ENCODE peak calls at places on chromosomes 11 and 22, in eight cellular contexts. A is Calu3, M is kidney, B is MM.1S, Z is body of pancreas, L is GM10248, H is NB4, R is choroid plexus epithelial cell. S is an unnamed sample.

GRCh38 chr11:62974848-62975522 is 9.8 kb downstream of the SLC22A6 start:
- DNase-seq in M (no peak), L (no peak), B (no peak), Z (peak), A (peak), H (peak), R (peak), S (no peak)

GRCh38 chr22:49193348-49193747 is 634.3 kb downstream of the BRD1 start:
- DNase-seq in M (peak), B (no peak), L (no peak), Z (no peak), H (no peak), A (no peak), R (no peak), S (no peak)

GRCh38 chr11:118641463-118642019 is 34.1 kb downstream of the PHLDB1 start:
- DNase-seq in A (peak), Z (peak), M (peak), B (peak), R (no peak), L (no peak), H (no peak), S (no peak)

GRCh38 chr22:21052715-21053459 is 7.1 kb downstream of the LRRC74B start:
- DNase-seq in H (no peak), B (no peak), Z (no peak), A (no peak), L (no peak), R (no peak), M (peak), S (no peak)

GRCh38 chr11:43988040-43988793 is 45.8 kb downstream of the C11orf96 start:
- DNase-seq in H (no peak), A (no peak), Z (no peak), R (peak), M (no peak), L (no peak), B (no peak), S (no peak)

GRCh38 chr11:65266210-65266609 is 4.4 kb downstream of the POLA2 start:
- DNase-seq in A (no peak), B (no peak), Z (no peak), R (no peak), L (no peak), M (no peak), H (no peak), S (no peak)

GRCh38 chr22:22374163-22374562 is 129.6 kb downstream of the VPREB1 start:
- DNase-seq in R (no peak), B (no peak), M (no peak), L (no peak), Z (no peak), H (peak), A (no peak), S (no peak)

GRCh38 chr11:12798609-12799011 is 124.4 kb downstream of the TEAD1 start:
- DNase-seq in H (no peak), L (no peak), B (no peak), R (no peak), A (no peak), Z (no peak), M (no peak), S (no peak)

GRCh38 chr11:116876656-116877055 is 39.2 kb upstream of the APOA1 start:
- DNase-seq in Z (no peak), L (no peak), H (no peak), R (no peak), A (no peak), M (no peak), B (no peak), S (no peak)

GRCh38 chr22:49240472-49240871 is 587.2 kb downstream of the BRD1 start:
- DNase-seq in H (no peak), B (no peak), A (no peak), L (no peak), R (no peak), Z (no peak), M (peak), S (no peak)

GRCh38 chr11:18775492-18776292 is 15.9 kb downstream of the PTPN5 start:
- DNase-seq in R (peak), Z (peak), L (peak), B (peak), H (peak), A (peak), M (peak), S (no peak)

GRCh38 chr11:36385121-36385530 is 89.0 kb downstream of the PRR5L start:
- DNase-seq in L (no peak), A (no peak), R (peak), Z (no peak), M (no peak), H (no peak), B (no peak), S (no peak)

GRCh38 chr11:117856252-117856651 is 20.2 kb downstream of the FXYD6 start:
- DNase-seq in M (peak), A (no peak), R (no peak), Z (no peak), L (no peak), H (no peak), B (no peak), S (no peak)

GRCh38 chr22:37254206-37254866 is 10.3 kb upstream of the RAC2 start:
- DNase-seq in H (no peak), A (peak), L (no peak), R (peak), M (no peak), B (no peak), Z (no peak), S (no peak)

GRCh38 chr11:94018721-94019120 is 2.4 kb upstream of the HEPHL1 start:
- DNase-seq in L (no peak), R (peak), A (no peak), H (no peak), M (no peak), Z (no peak), B (no peak), S (no peak)

GRCh38 chr22:30267382-30268302 is 991 bp upstream of the OSM start:
- DNase-seq in H (peak), R (no peak), A (no peak), L (no peak), M (peak), Z (no peak), B (no peak), S (no peak)

GRCh38 chr11:115158053-115158452 is 346.2 kb downstream of the CADM1 start:
- DNase-seq in Z (no peak), R (no peak), L (no peak), M (peak), H (no peak), B (no peak), A (no peak), S (no peak)

GRCh38 chr22:45455621-45456020 is 42.1 kb downstream of the RIBC2 start:
- DNase-seq in B (no peak), A (no peak), L (no peak), M (no peak), H (no peak), R (no peak), Z (no peak), S (no peak)

GRCh38 chr22:35104491-35104890 is 38.5 kb downstream of the ISX start:
- DNase-seq in Z (no peak), M (no peak), A (no peak), H (no peak), L (no peak), R (no peak), B (peak), S (no peak)
- TF ChIP-seq CTCF in Z (no peak), M (no peak), A (no peak), H (no peak), L (no peak), R (no peak), B (no peak), S (no peak)

GRCh38 chr11:6474423-6474792 is 667 bp upstream of the TRIM3 start:
- DNase-seq in R (no peak), B (no peak), Z (no peak), M (no peak), L (no peak), H (peak), A (no peak), S (no peak)

GRCh38 chr11:6474806-6475500 is 1.2 kb upstream of the TRIM3 start:
- DNase-seq in Z (no peak), R (no peak), A (no peak), H (peak), L (no peak), M (no peak), B (no peak), S (no peak)

GRCh38 chr11:6472934-6473333 is 807 bp downstream of the TRIM3 start:
- DNase-seq in L (no peak), H (no peak), M (no peak), Z (no peak), A (no peak), R (no peak), B (no peak), S (no peak)

GRCh38 chr11:6475936-6476335 is 2.2 kb upstream of the TRIM3 start:
- DNase-seq in L (no peak), B (no peak), M (no peak), R (no peak), A (no peak), Z (peak), H (peak), S (no peak)

DNA sequence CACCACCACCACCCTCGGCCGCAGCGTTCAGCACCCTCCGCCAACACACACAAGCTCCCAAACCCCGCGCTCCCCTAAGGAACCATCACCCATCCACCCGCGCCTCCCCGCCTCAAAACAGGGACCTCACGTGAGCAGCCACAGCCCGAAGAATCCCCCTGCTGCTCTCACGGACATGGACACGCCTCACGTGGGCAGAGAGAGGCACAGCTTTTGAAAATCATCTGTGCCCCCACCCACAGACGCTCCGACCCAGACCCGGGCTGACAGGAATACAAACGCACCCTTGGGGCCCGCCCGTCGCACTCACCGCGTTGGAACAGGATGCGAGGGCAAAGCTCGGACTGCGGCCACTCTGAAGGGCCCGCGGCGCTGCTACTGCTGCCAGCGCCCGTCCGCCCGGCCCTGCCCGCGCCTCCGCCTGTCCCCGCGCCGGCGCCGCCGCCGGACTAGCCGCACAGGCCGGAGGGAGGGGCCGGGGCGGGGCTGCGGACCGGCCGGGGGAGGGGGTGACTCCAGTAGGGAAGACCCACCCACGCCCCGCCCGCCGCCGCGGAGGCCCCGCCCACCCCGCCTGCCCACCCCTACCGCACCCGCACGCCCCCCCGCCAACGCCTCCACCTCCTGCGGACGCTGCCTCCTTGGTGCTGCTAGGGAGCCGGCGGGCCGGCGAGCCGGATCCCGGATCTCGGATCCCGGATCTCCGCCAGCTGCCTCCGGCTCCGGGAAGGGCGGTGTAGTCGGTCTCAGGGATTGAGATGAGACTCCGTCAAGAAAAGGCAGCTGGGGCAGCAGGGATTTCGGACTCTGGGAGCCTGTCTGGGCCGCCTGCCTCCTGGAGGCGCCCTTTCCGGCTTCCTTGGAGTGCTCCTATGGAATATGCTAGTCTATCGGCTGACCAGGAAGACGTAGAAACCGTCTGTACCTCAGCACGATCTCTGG is at the start of gene TRIM3:
- DNase-seq in M (peak), L (peak), B (peak), A (peak), Z (peak), H (peak), R (peak), S (peak)
- TF ChIP-seq CTCF in M (no peak), L (no peak), B (no peak), A (no peak), Z (no peak), H (no peak), R (peak), S (no peak)

GRCh38 chr11:87739766-87740165 is 435.5 kb downstream of the RAB38 start:
- DNase-seq in B (no peak), A (no peak), L (no peak), R (no peak), Z (no peak), M (no peak), H (no peak), S (no peak)

GRCh38 chr11:87740513-87740912 is 434.7 kb downstream of the RAB38 start:
- DNase-seq in B (no peak), L (no peak), H (no peak), A (no peak), Z (no peak), R (no peak), M (no peak), S (no peak)

GRCh38 chr11:87740968-87741367 is 434.3 kb downstream of the RAB38 start:
- DNase-seq in Z (no peak), H (peak), R (no peak), A (no peak), B (no peak), M (no peak), L (no peak), S (no peak)

DNA sequence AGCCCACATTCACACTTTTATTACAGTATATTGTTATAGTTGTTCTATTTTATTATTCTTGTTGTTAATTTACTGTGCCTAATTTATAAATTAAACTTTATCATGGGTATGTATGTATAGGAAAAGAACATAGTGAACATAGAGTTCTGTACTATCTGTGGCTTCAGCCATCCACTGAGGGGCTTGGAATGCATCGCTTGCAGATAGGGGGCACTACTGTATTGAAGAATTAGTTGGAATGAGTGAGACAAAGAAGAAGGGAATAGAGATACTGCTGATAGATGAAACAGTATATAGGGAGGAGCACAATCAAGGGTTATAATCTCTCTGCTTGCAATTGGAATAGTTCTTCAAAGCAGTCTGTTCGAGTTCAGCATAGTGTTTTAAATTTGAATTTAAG is 432.2 kb downstream of the RAB38 start:
- DNase-seq in R (no peak), Z (no peak), H (peak), A (no peak), M (no peak), L (no peak), B (no peak), S (no peak)
- TF ChIP-seq CTCF in R (no peak), Z (no peak), H (peak), A (no peak), M (no peak), L (peak), B (no peak), S (no peak)

GRCh38 chr11:128603752-128604472 is 16.6 kb upstream of the ETS1 start:
- DNase-seq in H (peak), Z (no peak), L (peak), B (peak), R (peak), M (no peak), A (no peak), S (no peak)
- TF ChIP-seq CTCF in H (no peak), Z (no peak), L (peak), B (peak), R (no peak), M (peak), A (no peak), S (no peak)